ENCODE peak calls at places on chromosome 5, in four cellular contexts. S, X, G and D are unnamed samples.

GRCh38 chr5:34717426-34718327 is 61.5 kb downstream of the RAI14 start:
- DNase-seq in S (no peak), G (no peak), X (peak), D (no peak)

GRCh38 chr5:122306461-122306860 is 5.6 kb upstream of the SNCAIP start:
- DNase-seq in S (no peak), G (no peak), X (no peak), D (no peak)

GRCh38 chr5:73623929-73624404 is 2.0 kb upstream of the ARHGEF28 start:
- DNase-seq in X (no peak), S (no peak), G (no peak), D (no peak)

GRCh38 chr5:168417731-168418429 is 68.4 kb upstream of the RARS1 start:
- DNase-seq in S (no peak), X (no peak), G (no peak), D (no peak)

GRCh38 chr5:154972476-154973080 is 31.7 kb downstream of the MRPL22 start:
- DNase-seq in G (peak), S (no peak), X (no peak), D (peak)

GRCh38 chr5:35458824-35459207 is 158.8 kb upstream of the SPEF2 start:
- DNase-seq in X (no peak), G (no peak), S (no peak), D (no peak)

GRCh38 chr5:71475788-71476384 is 20.4 kb downstream of the BDP1 start:
- DNase-seq in S (no peak), G (peak), X (no peak), D (no peak)

GRCh38 chr5:146447734-146448380 is 724 bp downstream of the TCERG1 start:
- DNase-seq in X (no peak), G (peak), S (no peak), D (peak)

GRCh38 chr5:33721491-33722245 is 170.1 kb downstream of the ADAMTS12 start:
- DNase-seq in G (no peak), X (peak), S (no peak), D (no peak)

GRCh38 chr5:139741823-139742172 is 53.8 kb upstream of the PSD2 start:
- DNase-seq in S (no peak), G (no peak), X (no peak), D (no peak)

DNA sequence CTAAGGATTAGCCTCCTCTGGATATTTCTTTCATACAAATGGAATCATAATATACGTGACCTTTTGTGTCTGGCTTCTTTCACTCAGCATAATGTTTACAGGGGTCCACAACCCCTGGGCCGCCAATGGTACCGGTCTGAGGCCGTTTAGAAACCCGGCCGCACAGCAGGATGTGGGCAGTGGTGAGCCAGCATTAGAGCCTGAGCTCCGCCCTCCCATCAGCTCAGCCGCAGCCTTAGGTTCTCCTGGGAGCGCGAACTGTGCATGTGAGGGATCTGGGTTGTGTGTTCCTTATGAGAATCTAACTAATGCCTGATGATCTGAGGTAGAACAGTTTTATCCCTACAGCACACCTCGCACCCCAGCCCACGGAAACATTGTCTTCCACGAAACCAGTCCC is 229.7 kb downstream of the ICE1 start:
- DNase-seq in G (no peak), X (no peak), S (no peak), D (no peak)
- H3K27ac ChIP-seq in G (no peak), X (no peak), S (no peak), D (no peak)

DNA sequence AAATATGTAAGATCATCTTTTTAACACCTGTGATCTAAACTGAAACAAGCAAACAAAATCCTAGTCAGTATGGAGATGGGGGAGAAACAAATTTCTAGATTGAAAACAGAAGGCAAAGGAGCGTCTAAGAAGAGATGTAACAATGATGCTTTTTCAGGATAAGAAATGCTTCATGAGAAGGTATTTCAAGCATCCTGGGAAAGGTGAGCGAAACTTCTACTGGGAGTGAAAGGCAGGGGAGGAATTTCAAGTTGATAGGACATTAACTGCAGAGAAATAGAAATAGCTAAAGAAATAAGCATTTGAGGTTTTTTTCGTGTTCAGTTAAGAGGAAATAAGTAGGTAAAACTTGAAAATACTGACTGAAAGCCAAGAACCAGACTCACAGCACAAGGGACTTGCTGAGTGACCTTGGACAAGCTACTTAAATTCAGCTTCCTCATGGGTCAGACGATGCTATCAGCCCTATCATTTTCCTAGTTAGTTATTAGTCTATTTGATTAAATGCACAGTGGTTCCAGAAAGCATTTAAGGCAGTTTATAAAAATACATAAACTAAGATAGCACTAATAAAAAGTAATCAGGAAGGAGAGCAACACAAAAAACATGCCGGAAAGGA is 406.3 kb downstream of the PDE4D start:
- DNase-seq in S (no peak), G (no peak), X (no peak), D (no peak)
- H3K27ac ChIP-seq in S (no peak), G (no peak), X (no peak), D (no peak)

GRCh38 chr5:15693933-15694332 is 194.0 kb downstream of the FBXL7 start:
- DNase-seq in S (no peak), X (no peak), G (no peak), D (no peak)

GRCh38 chr5:15693036-15693728 is 193.2 kb downstream of the FBXL7 start:
- DNase-seq in X (no peak), S (no peak), G (no peak), D (no peak)

GRCh38 chr5:15691536-15691935 is 191.6 kb downstream of the FBXL7 start:
- DNase-seq in X (no peak), G (no peak), S (no peak), D (no peak)

GRCh38 chr5:15687401-15687800 is 187.4 kb downstream of the FBXL7 start:
- DNase-seq in X (no peak), S (no peak), G (no peak), D (no peak)

GRCh38 chr5:15690611-15691010 is 190.6 kb downstream of the FBXL7 start:
- DNase-seq in G (no peak), X (no peak), S (no peak), D (no peak)
- H3K27ac ChIP-seq in G (no peak), X (no peak), S (no peak), D (no peak)

DNA sequence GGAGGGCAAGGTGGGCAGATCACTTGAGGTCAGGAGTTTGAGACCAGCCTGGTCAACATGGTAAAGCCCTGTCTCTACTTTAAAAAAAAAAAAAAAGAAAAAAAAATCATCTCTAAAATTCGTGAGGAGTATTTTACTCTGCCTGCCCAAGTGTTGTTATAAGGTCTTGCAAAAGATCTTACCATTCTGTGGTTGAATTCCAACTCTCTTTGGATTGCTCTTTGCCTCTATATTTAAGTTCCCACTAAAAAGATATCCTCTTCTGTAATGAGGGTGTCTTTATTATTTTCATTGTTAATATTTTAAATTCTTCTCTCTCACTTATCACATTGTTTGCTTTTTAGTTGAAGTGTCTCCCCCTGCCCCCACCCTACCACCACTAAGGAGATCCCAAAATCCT is 33.4 kb downstream of the CREBRF start:
- DNase-seq in S (no peak), G (no peak), X (no peak), D (no peak)
- H3K27ac ChIP-seq in S (no peak), G (no peak), X (no peak), D (no peak)

DNA sequence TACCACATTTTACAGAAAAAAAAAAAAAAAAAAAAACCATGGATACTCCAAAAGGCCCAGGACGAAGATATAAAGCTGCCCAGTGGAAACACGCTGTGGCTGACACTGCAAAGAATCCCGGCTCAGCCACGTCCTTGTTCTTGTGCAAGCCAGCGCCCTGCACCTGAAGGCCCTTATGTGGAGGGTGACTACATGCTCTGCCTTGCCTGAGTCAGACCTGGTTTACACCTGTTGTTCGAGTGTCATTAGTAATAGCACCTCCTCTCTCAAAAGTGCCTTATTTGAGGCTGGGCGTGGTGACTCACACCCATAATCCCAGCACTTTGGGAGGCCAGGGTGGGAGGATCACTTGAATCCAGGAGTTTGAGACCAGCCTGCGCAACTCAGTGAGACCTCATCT is 54.3 kb upstream of the ZSWIM6 start:
- DNase-seq in S (no peak), G (no peak), X (no peak), D (no peak)
- H3K27ac ChIP-seq in S (no peak), G (no peak), X (no peak), D (no peak)

GRCh38 chr5:131637694-131638093 is 2.7 kb upstream of the RAPGEF6 start:
- DNase-seq in G (no peak), S (no peak), X (no peak), D (no peak)

GRCh38 chr5:131634996-131635754 is at the start of gene RAPGEF6:
- DNase-seq in G (peak), X (peak), S (peak), D (peak)

GRCh38 chr5:131633830-131634229 is 1.2 kb downstream of the RAPGEF6 start:
- DNase-seq in S (no peak), X (no peak), G (peak), D (no peak)

GRCh38 chr5:131634666-131634995 is 398 bp downstream of the RAPGEF6 start:
- DNase-seq in X (no peak), G (peak), S (peak), D (no peak)

GRCh38 chr5:131635755-131636479 is 888 bp upstream of the RAPGEF6 start:
- DNase-seq in G (peak), X (no peak), S (no peak), D (no peak)
- H3K27ac ChIP-seq in G (peak), X (peak), S (peak), D (peak)

GRCh38 chr5:157327771-157328170 is 61.8 kb downstream of the CYFIP2 start:
- DNase-seq in X (no peak), S (peak), G (peak), D (no peak)
- H3K27ac ChIP-seq in X (no peak), S (peak), G (peak), D (no peak)

GRCh38 chr5:54876561-54876960 is 108.8 kb downstream of the ESM1 start:
- DNase-seq in G (no peak), S (no peak), X (no peak), D (no peak)

GRCh38 chr5:54872810-54873209 is 112.6 kb downstream of the ESM1 start:
- DNase-seq in S (no peak), G (no peak), X (no peak), D (no peak)

GRCh38 chr5:54873696-54874095 is 111.7 kb downstream of the ESM1 start:
- DNase-seq in G (no peak), S (no peak), X (no peak), D (no peak)

GRCh38 chr5:54870251-54870650 is 115.1 kb downstream of the ESM1 start:
- DNase-seq in X (no peak), G (no peak), S (no peak), D (no peak)

DNA sequence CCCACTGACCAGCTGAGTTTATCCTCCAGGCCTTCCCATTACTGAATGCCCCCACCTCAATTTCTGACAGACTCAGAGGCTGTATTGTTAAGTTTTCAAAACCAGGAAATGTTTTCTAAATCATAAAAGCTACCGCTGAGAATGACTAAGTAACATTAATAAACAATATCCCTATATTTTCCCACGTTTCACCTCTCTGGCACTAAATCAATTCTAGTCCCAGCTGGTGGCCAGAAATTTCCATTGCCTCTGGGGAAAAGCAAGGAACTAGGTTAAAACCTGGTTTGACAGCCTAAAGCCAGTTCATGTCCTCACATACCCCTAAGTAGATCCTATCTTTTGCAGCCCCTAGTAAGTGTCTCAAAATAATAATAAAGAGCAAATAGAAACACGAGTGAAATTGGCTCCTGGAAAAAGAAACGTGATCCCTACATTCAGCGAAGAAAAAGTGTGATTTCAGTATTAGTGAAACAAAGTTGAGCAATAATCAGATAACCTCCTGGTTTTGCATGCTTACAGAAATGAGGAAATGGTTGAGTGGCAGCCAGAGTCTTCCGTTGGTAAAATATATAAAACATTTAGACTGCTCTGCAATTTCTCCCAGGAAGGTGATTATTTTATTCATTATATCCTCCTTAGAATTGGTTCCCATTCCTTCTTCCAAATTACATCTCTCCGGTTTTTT is 110.9 kb downstream of the ESM1 start:
- DNase-seq in X (no peak), S (no peak), G (no peak), D (no peak)
- H3K27ac ChIP-seq in X (no peak), S (no peak), G (no peak), D (no peak)

GRCh38 chr5:132486318-132487094 is 4.1 kb downstream of the IRF1 start:
- DNase-seq in G (no peak), X (no peak), S (no peak), D (no peak)
- H3K27ac ChIP-seq in G (peak), X (no peak), S (peak), D (no peak)

GRCh38 chr5:8577792-8578191 is 708.8 kb downstream of the MTRR start:
- DNase-seq in G (no peak), S (no peak), X (no peak), D (no peak)
- H3K27ac ChIP-seq in G (no peak), S (no peak), X (no peak), D (no peak)